ENCODE peak calls at places on chromosomes 7 and 10, in nine cellular contexts. U, G, N, S, R, F, J, C and W are unnamed samples.

GRCh38 chr7:135291809-135292253 is 58.2 kb downstream of the STRA8 start:
- DNase-seq in G (peak), F (no peak), J (no peak), C (no peak), N (no peak), R (no peak), S (no peak), U (no peak), W (no peak)

GRCh38 chr10:15196335-15196834 is 27.9 kb upstream of the NMT2 start:
- DNase-seq in G (no peak), R (no peak), C (no peak), U (no peak), S (no peak), F (no peak), N (no peak), J (no peak), W (no peak)

GRCh38 chr10:42973870-42974692 is 102.8 kb upstream of the RET start:
- DNase-seq in G (peak), R (no peak), N (no peak), J (no peak), S (no peak), F (no peak), U (no peak), C (no peak), W (no peak)

GRCh38 chr7:70602135-70602534 is 529.8 kb upstream of the GALNT17 start:
- DNase-seq in G (no peak), U (no peak), F (no peak), R (no peak), C (no peak), J (no peak), N (no peak), S (no peak), W (no peak)

GRCh38 chr10:13086051-13086450 is 13.9 kb upstream of the OPTN start:
- DNase-seq in G (no peak), S (no peak), N (no peak), U (no peak), C (no peak), F (no peak), R (no peak), J (no peak), W (no peak)

GRCh38 chr10:43212043-43212721 is 54.7 kb downstream of the RASGEF1A start:
- DNase-seq in S (no peak), R (no peak), N (no peak), F (no peak), U (no peak), C (no peak), G (no peak), J (no peak), W (no peak)

GRCh38 chr7:47369736-47370135 is 212.2 kb downstream of the TNS3 start:
- DNase-seq in N (no peak), J (no peak), G (no peak), U (no peak), R (no peak), F (no peak), C (no peak), S (no peak), W (no peak)

GRCh38 chr7:50306491-50307367 is 2.2 kb downstream of the IKZF1 start:
- DNase-seq in N (no peak), U (no peak), R (peak), S (no peak), J (no peak), C (no peak), F (no peak), G (no peak), W (no peak)

GRCh38 chr7:30135551-30136271 is 925 bp downstream of the MTURN start:
- DNase-seq in S (peak), C (peak), R (peak), G (peak), F (peak), N (no peak), J (peak), U (peak), W (peak)

GRCh38 chr7:152894295-152895170 is 135.0 kb downstream of the ACTR3B start:
- DNase-seq in G (no peak), S (no peak), U (no peak), N (no peak), C (peak), J (peak), R (peak), F (no peak), W (no peak)

GRCh38 chr7:4468320-4469102 is 213.6 kb upstream of the FOXK1 start:
- DNase-seq in C (no peak), G (no peak), J (no peak), N (no peak), R (no peak), U (no peak), F (no peak), S (no peak), W (no peak)

GRCh38 chr10:62817120-62817762 is 1.1 kb upstream of the EGR2 start:
- DNase-seq in C (no peak), J (peak), G (no peak), R (peak), U (peak), N (no peak), F (peak), S (peak), W (no peak)

GRCh38 chr10:47136866-47137265 is 163.1 kb upstream of the GDF10 start:
- DNase-seq in F (no peak), S (no peak), C (no peak), U (no peak), G (no peak), N (no peak), J (no peak), R (no peak), W (peak)

GRCh38 chr10:113550365-113550764 is 2.5 kb upstream of the HABP2 start:
- DNase-seq in G (no peak), J (no peak), U (no peak), F (no peak), R (no peak), N (no peak), C (no peak), S (no peak), W (no peak)

GRCh38 chr10:48418189-48418588 is 111.7 kb downstream of the MAPK8 start:
- DNase-seq in U (no peak), N (no peak), G (no peak), F (no peak), S (no peak), J (peak), C (no peak), R (no peak), W (no peak)

GRCh38 chr10:44627591-44628354 is 242.9 kb upstream of the CXCL12 start:
- DNase-seq in R (no peak), C (no peak), U (peak), S (no peak), J (no peak), F (no peak), G (no peak), N (peak), W (no peak)

GRCh38 chr10:94219829-94220228 is 142.9 kb downstream of the NOC3L start:
- DNase-seq in S (no peak), C (no peak), R (no peak), G (no peak), F (no peak), J (no peak), N (no peak), U (no peak), W (no peak)

GRCh38 chr10:32963102-32963501 is 5.1 kb upstream of the ITGB1 start:
- DNase-seq in S (no peak), U (no peak), F (no peak), G (no peak), R (no peak), N (no peak), C (no peak), J (no peak), W (no peak)

GRCh38 chr7:87413029-87413428 is 62.5 kb downstream of the ABCB4 start:
- DNase-seq in J (no peak), F (no peak), R (no peak), G (no peak), N (no peak), C (no peak), S (no peak), U (no peak), W (no peak)

GRCh38 chr7:135273581-135273980 is 39.9 kb downstream of the STRA8 start:
- DNase-seq in J (no peak), U (no peak), N (no peak), G (no peak), R (no peak), S (no peak), C (no peak), F (no peak), W (no peak)